ENCODE peak calls at places on chromosomes 13 and 19, in five cellular contexts. J is astrocyte, C is RWPE2, O is IMR-90, U is stomach. T is an unnamed sample.

GRCh38 chr19:53571339-53571738 is 33.4 kb downstream of the ZNF331 start:
- DNase-seq in J (no peak), O (no peak), U (no peak), C (no peak), T (no peak)

GRCh38 chr19:45973564-45974338 is at the start of gene NOVA2:
- DNase-seq in O (peak), J (peak), C (no peak), U (peak), T (peak)

GRCh38 chr13:50512602-50513527 is 330.6 kb downstream of the DLEU7 start:
- DNase-seq in O (peak), J (peak), U (peak), C (no peak), T (peak)

GRCh38 chr13:75749407-75749806 is 113.3 kb downstream of the LMO7 start:
- DNase-seq in U (no peak), C (no peak), J (peak), O (peak), T (peak)

GRCh38 chr13:20285530-20285929 is 53.4 kb upstream of the GJB6 start:
- DNase-seq in O (no peak), J (no peak), U (no peak), C (no peak), T (no peak)

GRCh38 chr13:98262307-98262706 is 85.2 kb upstream of the RNF113B start:
- DNase-seq in O (no peak), J (no peak), U (no peak), C (no peak), T (no peak)

GRCh38 chr13:20118268-20119140 is 42.3 kb downstream of the GJA3 start:
- DNase-seq in J (peak), C (no peak), O (no peak), U (peak), T (no peak)

GRCh38 chr13:70756088-70756487 is 647.8 kb upstream of the KLHL1 start:
- DNase-seq in J (no peak), O (no peak), U (no peak), C (no peak), T (no peak)

GRCh38 chr13:74661851-74662250 is 527.6 kb upstream of the KLF12 start:
- DNase-seq in O (no peak), C (no peak), U (no peak), J (no peak), T (no peak)

GRCh38 chr19:34051255-34051654 is 121.0 kb upstream of the LSM14A start:
- DNase-seq in O (no peak), U (no peak), C (no peak), J (no peak), T (no peak)
- TF ChIP-seq CTCF in O (no peak), U (no peak), C (no peak), J (no peak), T (no peak)

GRCh38 chr13:109666656-109667448 is 119.5 kb downstream of the IRS2 start:
- DNase-seq in O (peak), J (peak), C (no peak), U (peak), T (no peak)
- H3K4me3 ChIP-seq in O (no peak), J (no peak), C (no peak), U (no peak), T (no peak)

DNA sequence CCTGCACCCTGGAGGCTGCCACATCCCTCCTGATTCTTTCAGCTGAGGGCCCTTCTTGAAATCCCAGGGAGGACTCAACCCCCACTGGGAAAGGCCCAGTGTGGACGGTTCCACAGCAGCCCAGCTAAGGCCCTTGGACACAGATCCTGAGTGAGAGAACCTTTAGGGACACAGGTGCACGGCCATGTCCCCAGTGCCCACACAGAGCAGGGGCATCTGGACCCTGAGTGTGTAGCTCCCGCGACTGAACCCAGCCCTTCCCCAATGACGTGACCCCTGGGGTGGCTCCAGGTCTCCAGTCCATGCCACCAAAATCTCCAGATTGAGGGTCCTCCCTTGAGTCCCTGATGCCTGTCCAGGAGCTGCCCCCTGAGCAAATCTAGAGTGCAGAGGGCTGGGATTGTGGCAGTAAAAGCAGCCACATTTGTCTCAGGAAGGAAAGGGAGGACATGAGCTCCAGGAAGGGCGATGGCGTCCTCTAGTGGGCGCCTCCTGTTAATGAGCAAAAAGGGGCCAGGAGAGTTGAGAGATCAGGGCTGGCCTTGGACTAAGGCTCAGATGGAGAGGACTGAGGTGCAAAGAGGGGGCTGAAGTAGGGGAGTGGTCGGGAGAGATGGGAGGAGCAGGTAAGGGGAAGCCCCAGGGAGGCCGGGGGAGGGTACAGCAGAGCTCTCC is 6.9 kb upstream of the CEACAM5 start:
- DNase-seq in C (peak), U (peak), J (no peak), O (no peak), T (no peak)
- TF ChIP-seq CTCF in C (no peak), U (no peak), J (no peak), O (no peak), T (no peak)

GRCh38 chr19:1469936-1470863 is 8.8 kb downstream of the C19orf25 start:
- DNase-seq in U (peak), O (no peak), J (no peak), C (no peak), T (no peak)
- H3K4me3 ChIP-seq in U (peak), O (peak), J (no peak), C (peak), T (peak)

GRCh38 chr19:12034610-12035009 is 869 bp downstream of the ZNF433 start:
- DNase-seq in U (no peak), O (no peak), C (no peak), J (no peak), T (no peak)

GRCh38 chr19:12034196-12034595 is 1.3 kb downstream of the ZNF433 start:
- DNase-seq in J (no peak), U (no peak), C (no peak), O (no peak), T (no peak)

GRCh38 chr19:12035220-12036172 is at the start of gene ZNF433:
- DNase-seq in O (peak), U (peak), J (peak), C (peak), T (peak)
- TF ChIP-seq CTCF in O (no peak), U (no peak), J (no peak), C (no peak), T (no peak)

GRCh38 chr19:55088543-55089265 is 13.0 kb downstream of the EPS8L1 start:
- DNase-seq in O (peak), J (no peak), U (peak), C (peak), T (no peak)

GRCh38 chr19:55088021-55088451 is 12.4 kb downstream of the EPS8L1 start:
- DNase-seq in C (peak), O (no peak), U (no peak), J (no peak), T (no peak)

GRCh38 chr19:55086730-55087541 is 11.3 kb downstream of the EPS8L1 start:
- DNase-seq in C (peak), U (peak), J (peak), O (peak), T (peak)

GRCh38 chr19:55085923-55086715 is 10.4 kb downstream of the EPS8L1 start:
- DNase-seq in U (no peak), J (no peak), O (no peak), C (no peak), T (no peak)

GRCh38 chr19:55087542-55087935 is 11.9 kb downstream of the EPS8L1 start:
- DNase-seq in U (no peak), J (peak), O (peak), C (peak), T (no peak)
- H3K4me3 ChIP-seq in U (peak), J (peak), O (peak), C (no peak), T (peak)

DNA sequence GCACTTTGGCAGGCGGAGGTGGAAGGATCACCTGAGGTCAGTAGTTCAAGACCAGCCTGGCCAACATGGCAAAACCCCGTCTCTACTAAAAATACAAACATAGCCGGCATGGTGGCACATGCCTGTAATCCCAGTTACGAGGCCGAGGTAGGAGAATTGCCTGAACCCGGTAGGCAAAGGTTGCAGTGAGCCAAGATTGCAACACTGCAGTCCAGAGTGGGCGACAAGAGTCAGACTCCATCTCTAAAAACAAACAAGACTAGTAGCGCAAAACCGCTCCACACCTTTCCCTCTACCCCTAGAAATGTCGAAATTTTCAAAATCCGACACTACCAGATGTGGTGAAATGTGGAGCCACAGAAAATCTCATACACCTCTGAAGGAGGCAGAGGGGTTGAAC is 11.2 kb upstream of the TYROBP start:
- DNase-seq in U (no peak), O (no peak), C (no peak), J (no peak), T (no peak)
- TF ChIP-seq CTCF in U (no peak), O (no peak), C (no peak), J (no peak), T (no peak)

GRCh38 chr13:30338952-30339351 is 31.6 kb upstream of the KATNAL1 start:
- DNase-seq in O (no peak), U (no peak), C (no peak), J (no peak), T (no peak)
- H3K4me3 ChIP-seq in O (no peak), U (no peak), C (no peak), J (no peak), T (no peak)

DNA sequence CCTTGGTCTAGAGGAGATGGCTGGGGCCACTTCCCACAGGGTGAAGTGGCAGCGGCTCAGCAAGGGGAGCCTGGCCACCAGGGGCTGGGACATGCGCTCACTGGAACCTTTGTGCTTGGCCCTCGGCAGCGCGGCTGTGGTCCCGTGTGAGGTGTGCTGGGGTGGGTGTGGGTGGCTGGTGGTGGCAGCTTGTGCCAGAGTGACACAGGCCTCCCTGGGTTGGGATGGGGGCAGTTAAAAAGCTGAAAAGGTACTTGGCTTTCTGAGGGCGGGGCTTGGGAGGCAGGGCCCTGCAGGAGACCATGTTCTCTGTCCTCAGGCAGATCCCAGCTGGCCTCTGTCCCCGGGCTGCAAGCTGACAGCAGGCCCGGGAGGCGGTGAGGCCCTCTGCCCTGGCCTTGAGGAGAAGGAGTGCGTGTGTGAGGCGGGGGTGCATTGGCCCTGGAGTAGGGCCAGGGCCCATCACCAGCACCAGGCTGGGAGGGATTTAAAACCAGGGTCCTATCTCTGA is 17.3 kb downstream of the MPND start:
- DNase-seq in J (no peak), U (no peak), O (no peak), C (peak), T (peak)
- TF ChIP-seq CTCF in J (no peak), U (no peak), O (no peak), C (no peak), T (no peak)

DNA sequence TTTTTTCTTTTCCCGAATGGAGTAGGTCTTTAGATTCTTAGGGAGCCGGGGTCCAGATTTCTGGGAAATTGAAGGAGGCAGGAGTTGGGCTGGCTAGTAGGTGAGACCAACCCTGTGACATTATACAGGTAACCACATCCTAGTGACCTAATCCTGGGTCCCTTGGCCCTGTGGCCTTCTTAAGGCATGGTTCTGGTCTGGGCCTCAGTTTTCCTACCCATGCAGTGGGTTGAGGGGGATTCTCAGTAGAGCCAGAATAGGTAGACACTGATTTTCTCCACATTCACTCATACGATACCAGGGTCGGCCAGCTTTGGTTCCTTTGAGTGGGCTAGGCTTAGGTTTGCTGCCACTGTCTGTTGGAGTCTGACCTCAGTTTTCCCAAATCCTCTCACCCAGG is 7.2 kb downstream of the PPFIA3 start:
- DNase-seq in J (no peak), C (no peak), O (no peak), U (no peak), T (no peak)
- H3K4me3 ChIP-seq in J (no peak), C (no peak), O (no peak), U (no peak), T (no peak)